ENCODE peak calls at places on chromosomes 4 and X, in seven cellular contexts. One of them, this sample, is unnamed.

GRCh38 chrX:137234651-137235402 is 201.0 kb upstream of the GPR101 start:
- DNase-seq in K562: no peak
- DNase-seq in HCT116: no peak
- DNase-seq in HepG2: no peak
- DNase-seq in GM12878: no peak
- DNase-seq in SK-N-SH: no peak
- DNase-seq in H1: no peak
- DNase-seq in this sample: no peak

GRCh38 chrX:120286733-120287512 is 24.3 kb downstream of the TMEM255A start:
- DNase-seq in GM12878: no peak
- DNase-seq in HepG2: peak
- DNase-seq in SK-N-SH: no peak
- DNase-seq in H1: no peak
- DNase-seq in K562: peak
- DNase-seq in HCT116: no peak
- DNase-seq in this sample: no peak

GRCh38 chrX:96776966-96777365 is 92.3 kb downstream of the DIAPH2 start:
- DNase-seq in HCT116: no peak
- DNase-seq in HepG2: no peak
- DNase-seq in GM12878: no peak
- DNase-seq in SK-N-SH: no peak
- DNase-seq in H1: no peak
- DNase-seq in K562: no peak
- DNase-seq in this sample: no peak

GRCh38 chr4:7194251-7195137 is 2.2 kb downstream of the SORCS2 start:
- DNase-seq in HepG2: no peak
- DNase-seq in SK-N-SH: peak
- DNase-seq in GM12878: no peak
- DNase-seq in HCT116: no peak
- DNase-seq in K562: no peak
- DNase-seq in H1: no peak
- DNase-seq in this sample: no peak

GRCh38 chr4:151835467-151835866 is 74.7 kb upstream of the GATB start:
- DNase-seq in HCT116: no peak
- DNase-seq in SK-N-SH: no peak
- DNase-seq in HepG2: no peak
- DNase-seq in H1: no peak
- DNase-seq in K562: no peak
- DNase-seq in GM12878: no peak
- DNase-seq in this sample: no peak

GRCh38 chr4:40316333-40316781 is 18.8 kb upstream of the CHRNA9 start:
- DNase-seq in H1: no peak
- DNase-seq in HCT116: no peak
- DNase-seq in HepG2: no peak
- DNase-seq in K562: no peak
- DNase-seq in SK-N-SH: no peak
- DNase-seq in GM12878: peak
- DNase-seq in this sample: no peak

GRCh38 chr4:124105212-124105611 is 607.3 kb downstream of the ANKRD50 start:
- DNase-seq in SK-N-SH: no peak
- DNase-seq in K562: no peak
- DNase-seq in HCT116: no peak
- DNase-seq in H1: no peak
- DNase-seq in GM12878: no peak
- DNase-seq in HepG2: no peak
- DNase-seq in this sample: no peak

GRCh38 chr4:147548251-147548650 is 67.4 kb downstream of the EDNRA start:
- DNase-seq in H1: no peak
- DNase-seq in K562: no peak
- DNase-seq in HepG2: no peak
- DNase-seq in GM12878: no peak
- DNase-seq in SK-N-SH: no peak
- DNase-seq in HCT116: no peak
- DNase-seq in this sample: no peak

GRCh38 chr4:173807347-173807746 is 277.3 kb upstream of the HAND2 start:
- DNase-seq in HepG2: no peak
- DNase-seq in GM12878: no peak
- DNase-seq in SK-N-SH: no peak
- DNase-seq in H1: no peak
- DNase-seq in HCT116: no peak
- DNase-seq in K562: no peak
- DNase-seq in this sample: no peak

GRCh38 chr4:148955926-148956325 is 513.7 kb upstream of the NR3C2 start:
- DNase-seq in HCT116: no peak
- DNase-seq in HepG2: no peak
- DNase-seq in GM12878: no peak
- DNase-seq in H1: no peak
- DNase-seq in K562: no peak
- DNase-seq in SK-N-SH: no peak
- DNase-seq in this sample: no peak

GRCh38 chr4:76059750-76060149 is 14.8 kb upstream of the ART3 start:
- DNase-seq in HepG2: no peak
- DNase-seq in GM12878: no peak
- DNase-seq in HCT116: no peak
- DNase-seq in H1: no peak
- DNase-seq in K562: no peak
- DNase-seq in SK-N-SH: no peak
- DNase-seq in this sample: no peak

GRCh38 chr4:157655101-157655818 is 434.7 kb downstream of the GRIA2 start:
- DNase-seq in HepG2: no peak
- DNase-seq in SK-N-SH: no peak
- DNase-seq in GM12878: no peak
- DNase-seq in HCT116: no peak
- DNase-seq in H1: no peak
- DNase-seq in K562: no peak
- DNase-seq in this sample: no peak
- TF ChIP-seq JUND in HepG2: no peak
- TF ChIP-seq JUND in SK-N-SH: no peak
- TF ChIP-seq JUND in GM12878: no peak
- TF ChIP-seq JUND in HCT116: no peak
- TF ChIP-seq JUND in H1: no peak
- TF ChIP-seq JUND in K562: no peak
- TF ChIP-seq JUND in this sample: no peak

GRCh38 chrX:112654871-112655270 is 24.9 kb downstream of the LHFPL1 start:
- DNase-seq in HepG2: no peak
- DNase-seq in K562: no peak
- DNase-seq in H1: no peak
- DNase-seq in SK-N-SH: no peak
- DNase-seq in HCT116: no peak
- DNase-seq in GM12878: no peak
- DNase-seq in this sample: no peak
- TF ChIP-seq JUND in HepG2: no peak
- TF ChIP-seq JUND in K562: no peak
- TF ChIP-seq JUND in H1: no peak
- TF ChIP-seq JUND in SK-N-SH: peak
- TF ChIP-seq JUND in HCT116: no peak
- TF ChIP-seq JUND in GM12878: no peak
- TF ChIP-seq JUND in this sample: no peak

GRCh38 chr4:128915544-128915943 is 106.0 kb downstream of the JADE1 start:
- DNase-seq in HepG2: no peak
- DNase-seq in K562: no peak
- DNase-seq in GM12878: no peak
- DNase-seq in SK-N-SH: no peak
- DNase-seq in HCT116: no peak
- DNase-seq in H1: no peak
- DNase-seq in this sample: no peak

GRCh38 chr4:128917781-128918180 is 108.3 kb downstream of the JADE1 start:
- DNase-seq in K562: no peak
- DNase-seq in HCT116: no peak
- DNase-seq in GM12878: peak
- DNase-seq in SK-N-SH: no peak
- DNase-seq in H1: no peak
- DNase-seq in HepG2: no peak
- DNase-seq in this sample: no peak

GRCh38 chr4:128913228-128913627 is 103.7 kb downstream of the JADE1 start:
- DNase-seq in HCT116: no peak
- DNase-seq in GM12878: peak
- DNase-seq in H1: no peak
- DNase-seq in SK-N-SH: no peak
- DNase-seq in HepG2: no peak
- DNase-seq in K562: no peak
- DNase-seq in this sample: no peak

GRCh38 chr4:128921954-128922353 is 112.5 kb downstream of the JADE1 start:
- DNase-seq in SK-N-SH: no peak
- DNase-seq in H1: no peak
- DNase-seq in HCT116: no peak
- DNase-seq in HepG2: no peak
- DNase-seq in GM12878: no peak
- DNase-seq in K562: no peak
- DNase-seq in this sample: no peak

DNA sequence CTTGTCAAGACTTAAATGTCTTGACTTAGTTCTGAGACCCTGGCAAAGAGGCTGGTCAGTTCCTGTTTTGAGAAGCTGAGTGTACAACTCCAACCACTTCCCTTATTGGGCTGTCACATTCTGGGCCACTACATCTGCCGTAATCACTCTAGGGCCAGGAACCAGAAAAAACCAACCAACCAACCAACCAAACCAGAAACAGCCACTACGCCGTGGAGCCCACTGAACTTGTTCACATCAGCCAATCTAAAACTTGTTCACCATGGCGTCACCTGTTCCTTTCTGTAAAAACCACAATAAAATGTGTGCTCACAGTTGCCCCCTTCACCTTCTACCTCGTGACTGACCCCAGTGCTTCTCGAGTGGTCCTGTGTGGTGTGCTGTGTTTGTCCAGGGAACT is 107.3 kb downstream of the JADE1 start:
- DNase-seq in HCT116: no peak
- DNase-seq in H1: no peak
- DNase-seq in SK-N-SH: no peak
- DNase-seq in GM12878: peak
- DNase-seq in HepG2: no peak
- DNase-seq in K562: no peak
- DNase-seq in this sample: no peak
- TF ChIP-seq JUND in HCT116: no peak
- TF ChIP-seq JUND in H1: no peak
- TF ChIP-seq JUND in SK-N-SH: no peak
- TF ChIP-seq JUND in GM12878: no peak
- TF ChIP-seq JUND in HepG2: no peak
- TF ChIP-seq JUND in K562: no peak
- TF ChIP-seq JUND in this sample: no peak

GRCh38 chrX:105515561-105515960 is 295.1 kb upstream of the TEX13A start:
- DNase-seq in H1: no peak
- DNase-seq in GM12878: no peak
- DNase-seq in HepG2: no peak
- DNase-seq in K562: no peak
- DNase-seq in HCT116: no peak
- DNase-seq in SK-N-SH: no peak
- DNase-seq in this sample: no peak
- TF ChIP-seq JUND in H1: no peak
- TF ChIP-seq JUND in GM12878: no peak
- TF ChIP-seq JUND in HepG2: no peak
- TF ChIP-seq JUND in K562: no peak
- TF ChIP-seq JUND in HCT116: no peak
- TF ChIP-seq JUND in SK-N-SH: no peak
- TF ChIP-seq JUND in this sample: no peak

GRCh38 chr4:102780476-102781144 is 19.8 kb upstream of the MANBA start:
- DNase-seq in GM12878: no peak
- DNase-seq in K562: peak
- DNase-seq in HCT116: no peak
- DNase-seq in HepG2: peak
- DNase-seq in H1: no peak
- DNase-seq in SK-N-SH: no peak
- DNase-seq in this sample: no peak

GRCh38 chr4:102781570-102781969 is 20.8 kb upstream of the MANBA start:
- DNase-seq in SK-N-SH: no peak
- DNase-seq in HepG2: peak
- DNase-seq in K562: no peak
- DNase-seq in HCT116: no peak
- DNase-seq in GM12878: no peak
- DNase-seq in H1: no peak
- DNase-seq in this sample: no peak

GRCh38 chr4:102783006-102783405 is 22.2 kb upstream of the MANBA start:
- DNase-seq in SK-N-SH: no peak
- DNase-seq in HepG2: no peak
- DNase-seq in H1: no peak
- DNase-seq in HCT116: no peak
- DNase-seq in K562: no peak
- DNase-seq in GM12878: no peak
- DNase-seq in this sample: no peak

GRCh38 chr4:102778720-102779119 is 18.0 kb upstream of the MANBA start:
- DNase-seq in HCT116: no peak
- DNase-seq in H1: no peak
- DNase-seq in K562: no peak
- DNase-seq in SK-N-SH: no peak
- DNase-seq in HepG2: peak
- DNase-seq in GM12878: no peak
- DNase-seq in this sample: no peak

GRCh38 chr4:102779204-102779603 is 18.4 kb upstream of the MANBA start:
- DNase-seq in SK-N-SH: no peak
- DNase-seq in K562: no peak
- DNase-seq in HepG2: no peak
- DNase-seq in HCT116: no peak
- DNase-seq in GM12878: no peak
- DNase-seq in H1: no peak
- DNase-seq in this sample: no peak
- TF ChIP-seq JUND in SK-N-SH: no peak
- TF ChIP-seq JUND in K562: no peak
- TF ChIP-seq JUND in HepG2: no peak
- TF ChIP-seq JUND in HCT116: no peak
- TF ChIP-seq JUND in GM12878: no peak
- TF ChIP-seq JUND in H1: no peak
- TF ChIP-seq JUND in this sample: no peak

DNA sequence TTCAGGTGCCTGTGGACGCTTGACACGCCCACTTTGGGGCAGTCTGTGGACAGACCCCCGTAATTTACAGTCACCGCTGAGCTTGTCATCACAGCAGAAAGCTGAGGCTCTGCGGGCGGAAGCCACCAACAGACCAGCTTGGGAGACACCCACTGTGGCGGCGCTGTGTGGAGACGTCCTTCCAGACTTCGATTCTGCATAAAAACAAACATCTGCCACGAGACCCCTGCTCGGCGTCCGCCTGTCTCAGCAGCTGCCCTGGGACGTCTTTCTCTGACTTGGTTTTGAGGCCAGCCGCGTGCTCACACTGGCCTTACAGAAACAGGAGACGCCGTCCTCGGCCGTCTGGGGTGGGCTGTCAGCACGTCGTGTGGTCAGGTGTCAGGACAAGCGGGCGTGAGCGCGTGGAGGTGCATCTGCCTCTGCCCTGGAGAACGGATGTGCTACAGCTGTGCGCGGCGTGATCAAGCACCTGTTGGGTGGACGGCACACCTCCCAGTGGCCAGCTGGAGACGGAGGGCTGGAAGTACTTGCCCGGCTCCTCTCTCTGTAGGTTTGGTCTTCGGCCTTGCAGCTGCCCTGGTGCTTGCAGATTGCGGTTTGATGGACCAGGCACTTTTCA is 37.5 kb downstream of the PIGG start:
- DNase-seq in GM12878: no peak
- DNase-seq in K562: no peak
- DNase-seq in H1: no peak
- DNase-seq in HepG2: no peak
- DNase-seq in SK-N-SH: no peak
- DNase-seq in HCT116: no peak
- DNase-seq in this sample: no peak
- TF ChIP-seq JUND in GM12878: no peak
- TF ChIP-seq JUND in K562: no peak
- TF ChIP-seq JUND in H1: no peak
- TF ChIP-seq JUND in HepG2: no peak
- TF ChIP-seq JUND in SK-N-SH: no peak
- TF ChIP-seq JUND in HCT116: no peak
- TF ChIP-seq JUND in this sample: no peak

GRCh38 chr4:68184923-68185322 is 55.3 kb upstream of the TMPRSS11F start:
- DNase-seq in H1: no peak
- DNase-seq in K562: no peak
- DNase-seq in HepG2: no peak
- DNase-seq in HCT116: no peak
- DNase-seq in SK-N-SH: no peak
- DNase-seq in GM12878: no peak
- DNase-seq in this sample: no peak
- TF ChIP-seq JUND in H1: no peak
- TF ChIP-seq JUND in K562: no peak
- TF ChIP-seq JUND in HepG2: no peak
- TF ChIP-seq JUND in HCT116: no peak
- TF ChIP-seq JUND in SK-N-SH: no peak
- TF ChIP-seq JUND in GM12878: no peak
- TF ChIP-seq JUND in this sample: no peak

This sample was measured in T47D.